ENCODE peak calls at places on chromosomes 6 and 20, in four cellular contexts. R is effector memory CD4-positive, alpha-beta T cell; W is upper lobe of right lung; F is right cardiac atrium. G is an unnamed sample.

GRCh38 chr6:14743465-14744211 is 502.2 kb upstream of the JARID2 start:
- DNase-seq in R (no peak), F (no peak), W (no peak), G (no peak)

GRCh38 chr6:4348462-4349112 is 213.2 kb upstream of the ECI2 start:
- DNase-seq in F (no peak), R (no peak), W (no peak), G (no peak)

GRCh38 chr6:156174026-156174880 is 602.9 kb upstream of the ARID1B start:
- DNase-seq in R (no peak), W (no peak), F (no peak), G (no peak)

GRCh38 chr20:10673831-10674683 is at the start of gene JAG1:
- DNase-seq in F (peak), W (peak), R (peak), G (peak)

GRCh38 chr6:168097621-168098430 is 18.8 kb upstream of the FRMD1 start:
- DNase-seq in R (no peak), W (no peak), F (peak), G (no peak)

GRCh38 chr20:5551621-5552020 is 198.6 kb upstream of the SHLD1 start:
- DNase-seq in W (no peak), R (no peak), F (no peak), G (no peak)

GRCh38 chr6:159880412-159880811 is 10.4 kb upstream of the MAS1 start:
- DNase-seq in R (no peak), F (no peak), W (no peak), G (no peak)

GRCh38 chr20:50381771-50382593 is 128.2 kb upstream of the PTPN1 start:
- DNase-seq in F (no peak), W (no peak), R (no peak), G (no peak)

GRCh38 chr20:46636514-46636913 is 14.7 kb downstream of the SLC13A3 start:
- DNase-seq in R (no peak), W (no peak), F (no peak), G (no peak)

GRCh38 chr20:2089447-2089846 is 12.2 kb upstream of the STK35 start:
- DNase-seq in W (no peak), F (no peak), R (no peak), G (no peak)

GRCh38 chr20:61589055-61589385 is 337.0 kb downstream of the CDH4 start:
- DNase-seq in F (no peak), R (no peak), W (no peak), G (no peak)

GRCh38 chr6:149919834-149920225 is 3.1 kb downstream of the RAET1G start:
- DNase-seq in W (peak), F (no peak), R (no peak), G (no peak)

G was measured in T-helper 17 cell.